ENCODE peak calls at places on chromosome 12, in five cellular contexts. R is tibial nerve, A is fibroblast of lung, S is heart right ventricle, H is SJSA1. L is an unnamed sample.
A peak's percentile ranks its signal among the peaks of the same experiment; 100 is the strongest.

GRCh38 chr12:30914986-30915591 is 11.5 kb upstream of the TSPAN11 start:
- DNase-seq in A (no peak), S (no peak), R (no peak), H (no peak), L (no peak)

GRCh38 chr12:90940872-90941499 is 14.0 kb downstream of the CCER1 start:
- DNase-seq in R (no peak), H (no peak), A (peak; percentile 63), S (no peak), L (no peak)

GRCh38 chr12:67651380-67651695 is 2.8 kb downstream of the DYRK2 start:
- DNase-seq in R (no peak), A (peak; percentile 41), H (no peak), S (no peak), L (peak; percentile 12)

GRCh38 chr12:25009511-25010092 is 60.7 kb upstream of the BCAT1 start:
- DNase-seq in S (no peak), A (no peak), R (no peak), H (no peak), L (no peak)

GRCh38 chr12:95717336-95717928 is 73.1 kb downstream of the NTN4 start:
- DNase-seq in S (no peak), R (no peak), H (no peak), A (no peak), L (no peak)

GRCh38 chr12:19575307-19576243 is 136.3 kb downstream of the AEBP2 start:
- DNase-seq in R (peak; percentile 41), H (peak; percentile 39), S (peak; percentile 86), A (peak; percentile 84), L (no peak)

GRCh38 chr12:30882706-30883105 is 43.8 kb upstream of the TSPAN11 start:
- DNase-seq in A (no peak), R (no peak), H (no peak), S (no peak), L (no peak)

GRCh38 chr12:30754383-30754749 is 385 bp downstream of the CAPRIN2 start:
- DNase-seq in H (no peak), S (no peak), R (peak; percentile 5), A (no peak), L (no peak)

GRCh38 chr12:4109826-4110225 is 163.7 kb upstream of the CCND2 start:
- DNase-seq in R (no peak), A (no peak), S (no peak), H (no peak), L (no peak)

GRCh38 chr12:49885663-49886461 is 17.8 kb downstream of the FAIM2 start:
- DNase-seq in R (no peak), S (no peak), H (no peak), A (no peak), L (no peak)

GRCh38 chr12:48029811-48030650 is 25.8 kb upstream of the COL2A1 start:
- DNase-seq in S (no peak), R (no peak), H (peak; percentile 74), A (no peak), L (no peak)

GRCh38 chr12:132451172-132451835 is 38.6 kb upstream of the FBRSL1 start:
- DNase-seq in A (no peak), H (no peak), R (no peak), S (no peak), L (no peak)

GRCh38 chr12:132146772-132147422 is 2.6 kb downstream of the NOC4L start:
- DNase-seq in R (no peak), S (no peak), A (no peak), H (no peak), L (no peak)

GRCh38 chr12:130956009-130956408 is 2.3 kb downstream of the ADGRD1 start:
- DNase-seq in S (no peak), H (no peak), A (no peak), R (no peak), L (no peak)

GRCh38 chr12:51036165-51036765 is 10.1 kb upstream of the SLC11A2 start:
- DNase-seq in S (no peak), A (no peak), R (no peak), H (no peak), L (no peak)

GRCh38 chr12:3130053-3130805 is 53.0 kb downstream of the TSPAN9 start:
- DNase-seq in A (no peak), H (no peak), R (no peak), S (no peak), L (no peak)

GRCh38 chr12:113302925-113303640 is 31.8 kb downstream of the SLC8B1 start:
- DNase-seq in H (no peak), R (peak; percentile 29), S (no peak), A (no peak), L (no peak)

GRCh38 chr12:56086096-56086495 is 6.1 kb downstream of the ERBB3 start:
- DNase-seq in A (no peak), S (no peak), H (no peak), R (no peak), L (no peak)

GRCh38 chr12:32505067-32505466 is 105.7 kb downstream of the FGD4 start:
- DNase-seq in A (no peak), H (no peak), S (no peak), R (no peak), L (no peak)

GRCh38 chr12:92561543-92561899 is 141.3 kb upstream of the PLEKHG7 start:
- DNase-seq in R (peak; percentile 79), A (peak; percentile 94), S (peak; percentile 74), H (no peak), L (no peak)

GRCh38 chr12:15556411-15556810 is 232.8 kb downstream of the EPS8 start:
- DNase-seq in S (no peak), R (no peak), A (peak; percentile 56), H (peak; percentile 54), L (no peak)

GRCh38 chr12:83664650-83665049 is 977.9 kb downstream of the TMTC2 start:
- DNase-seq in A (no peak), H (no peak), R (no peak), S (no peak), L (no peak)

GRCh38 chr12:98744692-98745091 is 99.6 kb downstream of the APAF1 start:
- DNase-seq in H (no peak), R (no peak), S (no peak), A (no peak), L (no peak)

GRCh38 chr12:49983892-49984291 is 11.1 kb downstream of the AQP6 start:
- DNase-seq in R (no peak), H (no peak), S (no peak), A (peak; percentile 85), L (no peak)

GRCh38 chr12:113318046-113318656 is 16.8 kb downstream of the SLC8B1 start:
- DNase-seq in S (no peak), H (no peak), A (no peak), R (no peak), L (no peak)

GRCh38 chr12:5433081-5433839 is 1.4 kb downstream of the NTF3 start:
- DNase-seq in H (no peak), S (no peak), R (no peak), A (peak; percentile 23), L (no peak)

GRCh38 chr12:91311081-91311480 is 128.5 kb upstream of the DCN start:
- DNase-seq in A (no peak), H (no peak), S (no peak), R (no peak), L (no peak)

GRCh38 chr12:62268956-62269355 is 8.8 kb downstream of the USP15 start:
- DNase-seq in R (no peak), A (peak; percentile 74), H (peak; percentile 23), S (no peak), L (no peak)

GRCh38 chr12:121328620-121329019 is 23.6 kb downstream of the ANAPC5 start:
- DNase-seq in H (no peak), A (no peak), R (no peak), S (no peak), L (no peak)

GRCh38 chr12:121330195-121330594 is 22.0 kb downstream of the ANAPC5 start:
- DNase-seq in S (no peak), A (no peak), R (no peak), H (no peak), L (no peak)

GRCh38 chr12:121333747-121334146 is 18.5 kb downstream of the ANAPC5 start:
- DNase-seq in A (no peak), H (no peak), S (no peak), R (no peak), L (no peak)

GRCh38 chr12:121330692-121331091 is 21.5 kb downstream of the ANAPC5 start:
- DNase-seq in H (no peak), R (no peak), S (no peak), A (no peak), L (no peak)

GRCh38 chr12:121331268-121331667 is 20.9 kb downstream of the ANAPC5 start:
- DNase-seq in H (no peak), A (no peak), S (no peak), R (no peak), L (no peak)
- H3K36me3 ChIP-seq in H (peaks cover 89% of the 10 kb centered on the region), A (peaks cover 13% of the 10 kb centered on the region), S (peaks cover 4% of the 10 kb centered on the region), R (no peaks in the 10 kb centered on the region), L (peaks cover 85% of the 10 kb centered on the region)

DNA sequence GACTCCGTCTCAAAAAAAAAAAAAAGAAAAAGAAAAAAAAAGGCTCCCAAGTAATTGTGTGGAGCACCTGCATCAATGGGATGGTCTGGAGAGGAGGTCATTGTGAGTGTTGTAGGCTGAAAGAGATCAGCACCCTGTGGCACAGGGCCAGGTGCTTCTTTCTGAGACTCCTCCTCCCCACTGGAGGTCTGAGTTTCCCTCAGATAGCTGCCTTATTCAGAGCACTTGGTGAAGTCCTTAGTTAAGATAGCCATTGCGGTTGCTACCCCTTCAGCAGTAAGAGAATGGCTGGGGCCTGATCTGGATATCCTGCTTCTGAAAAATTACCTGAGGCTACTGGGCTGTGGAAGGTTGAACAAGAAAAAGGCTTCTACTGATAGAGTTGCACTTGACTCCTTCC is 69.8 kb downstream of the ANO6 start:
- DNase-seq in A (no peak), R (no peak), H (no peak), S (no peak), L (no peak)
- H3K4me1 ChIP-seq in A (peaks cover 8% of the 10 kb centered on the region), R (no peaks in the 10 kb centered on the region), H (peaks cover 30% of the 10 kb centered on the region), S (peaks cover 32% of the 10 kb centered on the region), L (no peaks in the 10 kb centered on the region)

DNA sequence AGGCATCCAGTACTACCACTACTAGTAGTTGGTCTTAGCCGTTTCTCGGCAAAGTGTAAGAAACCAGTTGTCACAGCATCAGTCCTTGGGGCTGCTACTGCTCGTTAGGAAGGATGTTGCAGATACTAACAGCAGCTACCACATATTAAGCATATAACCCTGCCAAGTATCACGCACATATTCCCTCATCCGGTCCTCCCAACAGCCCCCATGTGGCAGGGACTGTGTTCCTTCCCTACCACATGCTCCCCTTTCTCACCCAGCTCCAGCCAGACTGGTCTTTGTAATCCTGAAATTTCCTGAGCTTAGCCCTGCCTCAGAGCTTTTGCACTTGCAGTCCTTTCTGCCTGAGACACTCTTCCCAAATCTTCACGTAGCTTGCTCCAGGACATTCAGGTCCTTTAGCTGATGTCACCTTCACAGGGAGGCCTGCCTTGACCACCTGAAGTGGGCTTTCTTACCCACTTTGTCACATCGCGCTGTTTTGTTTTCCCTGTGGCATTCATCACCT is 7.8 kb downstream of the ERP29 start:
- DNase-seq in A (no peak), R (no peak), H (no peak), S (no peak), L (no peak)
- H3K36me3 ChIP-seq in A (peaks cover 16% of the 10 kb centered on the region), R (no peaks in the 10 kb centered on the region), H (peaks cover 59% of the 10 kb centered on the region), S (peaks cover 7% of the 10 kb centered on the region), L (peaks cover 55% of the 10 kb centered on the region)

DNA sequence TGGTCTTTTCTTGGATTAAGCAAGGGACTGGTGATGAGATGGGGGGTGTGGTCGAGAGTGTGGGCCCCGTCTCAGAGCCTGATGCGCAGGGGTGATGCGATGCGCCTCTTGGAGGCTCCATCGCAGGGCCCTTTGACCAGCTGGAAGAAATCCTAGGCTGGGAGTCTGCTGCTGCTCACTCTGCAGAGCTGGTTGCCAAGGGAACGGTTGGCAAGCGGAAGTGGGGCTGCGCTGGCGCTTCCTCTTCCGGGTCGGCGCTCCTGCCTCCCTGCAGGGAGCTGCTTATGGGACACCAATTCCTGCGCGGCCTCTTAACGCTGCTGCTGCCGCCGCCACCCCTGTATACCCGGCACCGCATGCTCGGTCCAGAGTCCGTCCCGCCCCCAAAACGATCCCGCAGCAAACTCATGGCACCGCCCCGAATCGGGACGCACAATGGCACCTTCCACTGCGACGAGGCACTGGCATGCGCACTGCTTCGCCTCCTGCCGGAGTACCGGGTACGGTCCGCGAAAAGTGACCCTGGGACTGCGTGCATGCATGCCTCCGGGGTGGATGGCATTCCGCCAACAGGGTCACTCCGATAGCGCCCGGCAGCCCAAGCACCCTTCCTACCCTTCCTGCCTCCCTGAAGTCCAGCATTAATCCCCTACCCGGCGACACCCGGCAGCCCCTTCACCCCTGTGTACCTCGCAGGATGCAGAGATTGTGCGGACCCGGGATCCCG is at the start of gene MYG1:
- DNase-seq in A (peak; percentile 88), R (peak; percentile 69), H (peak; percentile 83), S (peak; percentile 84), L (peak; percentile 71)
- H3K4me1 ChIP-seq in A (peaks cover 20% of the 10 kb centered on the region), R (peaks cover 38% of the 10 kb centered on the region), H (peaks cover 26% of the 10 kb centered on the region), S (peaks cover 50% of the 10 kb centered on the region), L (peaks cover 32% of the 10 kb centered on the region)

L was measured in effector memory CD4-positive, alpha-beta T cell.